ENCODE peak calls at places on chromosomes 3 and 15, in five cellular contexts. U, L, V, I and H are unnamed samples.

GRCh38 chr15:63052961-63053698 is 10.6 kb downstream of the TPM1 start:
- DNase-seq in V (no peak), L (no peak), U (peak; percentile 77), I (no peak), H (no peak)

GRCh38 chr15:69795601-69796000 is 302.1 kb downstream of the TLE3 start:
- DNase-seq in L (no peak), V (no peak), U (no peak), I (no peak), H (no peak)

GRCh38 chr15:69904296-69904560 is 193.5 kb downstream of the TLE3 start:
- DNase-seq in V (no peak), U (no peak), L (no peak), I (no peak), H (no peak)

GRCh38 chr3:11510001-11510760 is 133.5 kb downstream of the VGLL4 start:
- DNase-seq in U (no peak), I (no peak), V (no peak), L (no peak), H (no peak)

GRCh38 chr3:61560452-61561373 is 658 bp upstream of the PTPRG start:
- DNase-seq in V (peak; percentile 78), L (peak; percentile 69), U (peak; percentile 90), I (peak; percentile 94), H (peak; percentile 76)

GRCh38 chr3:146382386-146382785 is 87.0 kb downstream of the PLSCR2 start:
- DNase-seq in V (peak; percentile 7), U (peak; percentile 67), I (no peak), L (no peak), H (peak; percentile 19)

GRCh38 chr3:58052373-58053273 is 44.4 kb downstream of the FLNB start:
- DNase-seq in V (no peak), I (no peak), L (peak; percentile 14), U (peak; percentile 97), H (peak; percentile 94)

GRCh38 chr3:188788621-188789081 is 383.1 kb upstream of the TPRG1 start:
- DNase-seq in I (no peak), V (no peak), U (peak; percentile 94), L (peak; percentile 4), H (peak; percentile 86)

GRCh38 chr3:32614956-32615355 is 44.3 kb upstream of the DYNC1LI1 start:
- DNase-seq in V (peak; percentile 49), I (no peak), L (no peak), U (peak; percentile 76), H (peak; percentile 39)

GRCh38 chr3:61682671-61683408 is 121.5 kb downstream of the PTPRG start:
- DNase-seq in U (peak; percentile 82), L (no peak), V (no peak), I (no peak), H (peak; percentile 93)

GRCh38 chr3:29972594-29972993 is 633.8 kb upstream of the TGFBR2 start:
- DNase-seq in U (peak; percentile 37), L (no peak), V (no peak), I (no peak), H (peak; percentile 46)

GRCh38 chr3:25664066-25664809 is 469 bp downstream of the TOP2B start:
- DNase-seq in V (peak; percentile 76), L (no peak), U (peak; percentile 79), I (peak; percentile 91), H (peak; percentile 30)

GRCh38 chr15:78194568-78194925 is 39.8 kb downstream of the ACSBG1 start:
- DNase-seq in U (no peak), I (peak; percentile 72), V (no peak), L (no peak), H (no peak)

GRCh38 chr3:150761831-150762661 is 923 bp downstream of the SIAH2 start:
- DNase-seq in V (peak; percentile 26), I (no peak), L (peak; percentile 42), U (peak; percentile 77), H (peak; percentile 57)

GRCh38 chr3:127157181-127157828 is 35.6 kb upstream of the PRR23E start:
- DNase-seq in V (no peak), L (no peak), I (peak; percentile 42), U (no peak), H (no peak)

GRCh38 chr15:55518641-55519040 is 10.6 kb upstream of the DNAAF4 start:
- DNase-seq in I (no peak), L (no peak), U (peak; percentile 27), V (no peak), H (no peak)

GRCh38 chr3:172750069-172750367 is 508 bp upstream of the ECT2 start:
- DNase-seq in I (no peak), U (no peak), L (no peak), V (peak; percentile 5), H (no peak)

GRCh38 chr15:78374436-78375393 is 34.6 kb downstream of the CRABP1 start:
- DNase-seq in U (no peak), I (peak; percentile 51), V (no peak), L (peak; percentile 13), H (no peak)

GRCh38 chr15:101003706-101004105 is 84.5 kb downstream of the LRRK1 start:
- DNase-seq in V (no peak), I (no peak), L (no peak), U (no peak), H (no peak)

GRCh38 chr3:38009807-38010591 is 19.4 kb downstream of the VILL start:
- DNase-seq in I (no peak), V (no peak), L (no peak), U (no peak), H (no peak)

GRCh38 chr15:100879461-100880138 is at the start of gene ALDH1A3:
- DNase-seq in I (no peak), V (peak; percentile 20), U (peak; percentile 55), L (peak; percentile 36), H (no peak)

GRCh38 chr3:143123353-143123974 is 3.9 kb downstream of the CHST2 start:
- DNase-seq in I (no peak), U (no peak), L (peak; percentile 50), V (no peak), H (no peak)

GRCh38 chr3:127443581-127444375 is 146.8 kb downstream of the TPRA1 start:
- DNase-seq in V (no peak), U (no peak), I (peak; percentile 59), L (no peak), H (no peak)

GRCh38 chr3:32423534-32423933 is 31.9 kb downstream of the CMTM7 start:
- DNase-seq in U (no peak), I (no peak), L (peak; percentile 34), V (no peak), H (no peak)

GRCh38 chr3:126186271-126186670 is 5.9 kb upstream of the ALDH1L1 start:
- DNase-seq in U (no peak), V (no peak), L (no peak), I (no peak), H (no peak)

GRCh38 chr3:128070898-128071591 is 18.8 kb downstream of the SEC61A1 start:
- DNase-seq in I (no peak), L (no peak), U (no peak), V (no peak), H (no peak)

GRCh38 chr3:136305879-136306278 is 55.7 kb downstream of the PCCB start:
- DNase-seq in I (no peak), L (peak; percentile 30), U (peak; percentile 71), V (no peak), H (peak; percentile 66)

GRCh38 chr3:58492385-58492970 is 582 bp downstream of the KCTD6 start:
- DNase-seq in V (peak; percentile 12), I (no peak), L (peak; percentile 41), U (peak; percentile 33), H (no peak)

GRCh38 chr15:100713163-100713867 is 110.9 kb downstream of the ASB7 start:
- DNase-seq in I (no peak), U (peak; percentile 55), V (no peak), L (no peak), H (peak; percentile 70)

GRCh38 chr3:37909067-37909911 is 47.6 kb downstream of the CTDSPL start:
- DNase-seq in I (no peak), L (no peak), U (peak; percentile 17), V (no peak), H (no peak)

GRCh38 chr15:36605626-36606263 is 26.3 kb downstream of the CDIN1 start:
- DNase-seq in L (no peak), V (no peak), I (no peak), U (no peak), H (no peak)

GRCh38 chr15:79970921-79971434 is at the start of gene BCL2A1:
- DNase-seq in L (peak; percentile 92), U (peak; percentile 75), V (no peak), I (no peak), H (peak; percentile 80)

GRCh38 chr15:60585743-60586708 is 107.1 kb upstream of the ICE2 start:
- DNase-seq in U (peak; percentile 87), L (peak; percentile 85), I (no peak), V (peak; percentile 59), H (peak; percentile 75)

GRCh38 chr3:177321819-177322218 is 124.5 kb upstream of the TBL1XR1 start:
- DNase-seq in I (no peak), V (no peak), U (no peak), L (no peak), H (no peak)

GRCh38 chr15:56886878-56887781 is 31.3 kb upstream of the TCF12 start:
- DNase-seq in L (peak; percentile 97), I (peak; percentile 97), V (peak; percentile 90), U (peak; percentile 99), H (peak; percentile 94)

GRCh38 chr3:49021213-49021812 is 608 bp upstream of the NDUFAF3 start:
- DNase-seq in L (peak; percentile 99), U (peak; percentile 100), V (peak; percentile 97), I (peak; percentile 98), H (peak; percentile 97)

GRCh38 chr3:185640308-185640707 is 54.2 kb downstream of the SENP2 start:
- DNase-seq in L (no peak), I (no peak), V (no peak), U (no peak), H (no peak)

DNA sequence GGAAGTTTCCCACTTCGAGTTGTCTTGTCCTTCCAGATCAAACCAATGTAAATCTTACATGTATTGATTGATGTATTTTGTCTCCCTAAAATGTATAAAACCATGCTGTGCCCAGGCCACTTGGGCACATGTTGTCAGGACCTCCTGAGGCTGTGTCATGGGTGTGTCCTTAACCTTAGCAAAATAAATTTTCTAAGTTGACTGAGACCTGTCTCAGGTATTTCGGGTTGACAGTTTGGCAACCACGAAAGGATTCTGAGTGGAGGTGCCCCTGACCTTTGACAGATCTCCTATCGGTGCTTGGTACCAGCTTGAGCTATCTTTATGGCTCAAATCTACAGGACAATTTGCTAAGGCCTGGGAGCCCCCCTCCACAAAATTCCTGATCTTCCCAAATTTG is 1.7 kb upstream of the POC1A start:
- DNase-seq in I (no peak), V (no peak), U (no peak), L (no peak), H (no peak)
- TF ChIP-seq CTCF in I (no peak), V (no peak), U (no peak), L (no peak), H (no peak)

GRCh38 chr15:45314960-45315359 is 62.9 kb downstream of the SLC28A2 start:
- DNase-seq in L (peak; percentile 36), I (no peak), U (peak; percentile 9), V (peak; percentile 5), H (peak; percentile 12)
- TF ChIP-seq CTCF in L (no peak), I (peak; percentile 67), U (peak; percentile 7), V (no peak), H (peak; percentile 54)

DNA sequence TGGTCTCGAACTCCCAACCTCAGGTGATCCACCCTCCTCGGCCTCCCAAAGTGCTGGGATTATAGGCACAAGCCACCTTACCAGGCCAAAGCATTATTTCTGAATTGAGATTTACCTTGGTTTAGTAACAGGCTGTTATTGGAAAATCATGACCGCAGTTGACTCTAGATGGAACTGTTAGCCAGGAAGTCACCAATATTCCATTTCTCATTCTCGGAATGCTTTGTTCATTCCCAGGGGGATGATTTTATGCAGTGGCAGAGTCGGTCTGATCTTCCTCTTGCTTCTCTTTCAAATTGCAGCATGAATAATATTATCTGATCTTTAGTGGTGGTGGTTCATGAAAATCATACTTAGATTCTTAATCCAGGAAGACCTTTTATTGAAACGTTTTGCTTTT is 195.5 kb upstream of the MBNL1 start:
- DNase-seq in V (no peak), U (peak; percentile 35), I (no peak), L (no peak), H (peak; percentile 17)
- TF ChIP-seq CTCF in V (no peak), U (no peak), I (peak; percentile 84), L (no peak), H (peak; percentile 44)

GRCh38 chr3:19146685-19147650 is 1.3 kb upstream of the KCNH8 start:
- DNase-seq in I (no peak), U (peak; percentile 72), V (peak; percentile 83), L (peak; percentile 72), H (peak; percentile 5)
- TF ChIP-seq CTCF in I (peak; percentile 72), U (peak; percentile 50), V (no peak), L (peak; percentile 58), H (peak; percentile 61)